ENCODE peak calls at places on chromosome 14, in six cellular contexts. W, D, C, U, O and X are unnamed samples.

GRCh38 chr14:58832010-58832409 is 194.2 kb downstream of the DACT1 start:
- DNase-seq in W (no peak), D (no peak), C (no peak), U (no peak), O (no peak), X (no peak)

GRCh38 chr14:55301722-55302121 is 30.5 kb downstream of the FBXO34 start:
- DNase-seq in W (no peak), D (peak), C (no peak), U (peak), O (no peak), X (peak)

GRCh38 chr14:101903111-101903561 is 61.2 kb upstream of the DYNC1H1 start:
- DNase-seq in W (no peak), D (no peak), C (no peak), U (no peak), O (no peak), X (no peak)

GRCh38 chr14:74133833-74134481 is 49.2 kb downstream of the LIN52 start:
- DNase-seq in W (no peak), D (no peak), C (no peak), U (no peak), O (no peak), X (no peak)

GRCh38 chr14:64465208-64465821 is at the start of gene AKAP5:
- DNase-seq in W (peak), D (peak), C (peak), U (peak), O (peak), X (peak)

GRCh38 chr14:102655154-102655553 is 62.7 kb downstream of the RCOR1 start:
- DNase-seq in W (no peak), D (peak), C (no peak), U (peak), O (no peak), X (peak)

GRCh38 chr14:53156238-53156637 is 3.1 kb upstream of the DDHD1 start:
- DNase-seq in W (no peak), D (no peak), C (no peak), U (no peak), O (no peak), X (no peak)

GRCh38 chr14:49860988-49861387 is 8.4 kb upstream of the NEMF start:
- DNase-seq in W (no peak), D (no peak), C (no peak), U (no peak), O (no peak), X (no peak)

GRCh38 chr14:59849371-59850130 is 21.0 kb downstream of the RTN1 start:
- DNase-seq in W (no peak), D (no peak), C (no peak), U (no peak), O (no peak), X (peak)

GRCh38 chr14:22780941-22781605 is 14.6 kb downstream of the OXA1L start:
- DNase-seq in W (no peak), D (no peak), C (no peak), U (no peak), O (no peak), X (no peak)

GRCh38 chr14:64857979-64858740 is 21.5 kb downstream of the SPTB start:
- DNase-seq in W (no peak), D (no peak), C (no peak), U (no peak), O (no peak), X (no peak)

GRCh38 chr14:93039649-93040315 is 75.9 kb downstream of the ITPK1 start:
- DNase-seq in W (no peak), D (no peak), C (no peak), U (peak), O (no peak), X (no peak)

GRCh38 chr14:71001742-71002141 is 94.5 kb downstream of the PCNX1 start:
- DNase-seq in W (no peak), D (no peak), C (no peak), U (no peak), O (no peak), X (no peak)

GRCh38 chr14:51539571-51540037 is 112.1 kb upstream of the FRMD6 start:
- DNase-seq in W (no peak), D (peak), C (no peak), U (peak), O (no peak), X (peak)

GRCh38 chr14:63510538-63510937 is 32.6 kb downstream of the PPP2R5E start:
- DNase-seq in W (no peak), D (peak), C (no peak), U (no peak), O (no peak), X (peak)

GRCh38 chr14:103317251-103317650 is 16.8 kb upstream of the EIF5 start:
- DNase-seq in W (no peak), D (no peak), C (no peak), U (no peak), O (no peak), X (no peak)

GRCh38 chr14:34824826-34825225 is 50.3 kb downstream of the BAZ1A start:
- DNase-seq in W (no peak), D (no peak), C (no peak), U (no peak), O (no peak), X (no peak)

GRCh38 chr14:67526181-67526580 is 6.9 kb upstream of the PLEKHH1 start:
- DNase-seq in W (no peak), D (no peak), C (no peak), U (no peak), O (no peak), X (no peak)

GRCh38 chr14:37047996-37048395 is 124.4 kb downstream of the SLC25A21 start:
- DNase-seq in W (no peak), D (peak), C (no peak), U (no peak), O (no peak), X (peak)

GRCh38 chr14:84961637-84962036 is 568.3 kb upstream of the FLRT2 start:
- DNase-seq in W (no peak), D (no peak), C (no peak), U (no peak), O (no peak), X (no peak)

GRCh38 chr14:70788893-70789292 is 20.4 kb downstream of the MAP3K9 start:
- DNase-seq in W (no peak), D (no peak), C (no peak), U (no peak), O (no peak), X (no peak)

GRCh38 chr14:93540235-93540634 is 109.5 kb downstream of the UNC79 start:
- DNase-seq in W (no peak), D (no peak), C (no peak), U (no peak), O (no peak), X (no peak)

GRCh38 chr14:106094654-106095189 is 568.3 kb downstream of the TMEM121 start:
- DNase-seq in W (peak), D (no peak), C (peak), U (no peak), O (no peak), X (peak)

GRCh38 chr14:88364710-88365413 is 20.6 kb upstream of the SPATA7 start:
- DNase-seq in W (no peak), D (no peak), C (no peak), U (no peak), O (no peak), X (no peak)

GRCh38 chr14:51865953-51866747 is 5.7 kb downstream of the GNG2 start:
- DNase-seq in W (no peak), D (no peak), C (no peak), U (no peak), O (no peak), X (no peak)

GRCh38 chr14:30375280-30375892 is 183.6 kb upstream of the G2E3 start:
- DNase-seq in W (peak), D (peak), C (peak), U (peak), O (peak), X (peak)

GRCh38 chr14:101134851-101135486 is 231.4 kb upstream of the RTL1 start:
- DNase-seq in W (no peak), D (no peak), C (no peak), U (no peak), O (no peak), X (peak)

GRCh38 chr14:65794674-65795279 is 382.2 kb downstream of the FUT8 start:
- DNase-seq in W (no peak), D (no peak), C (no peak), U (no peak), O (no peak), X (no peak)

GRCh38 chr14:41302776-41303175 is 303.9 kb upstream of the LRFN5 start:
- DNase-seq in W (no peak), D (no peak), C (no peak), U (no peak), O (no peak), X (no peak)

GRCh38 chr14:100858838-100859220 is 32.9 kb downstream of the MEG3 start:
- DNase-seq in W (no peak), D (no peak), C (no peak), U (no peak), O (no peak), X (no peak)

GRCh38 chr14:29637406-29637805 is 290.2 kb downstream of the PRKD1 start:
- DNase-seq in W (no peak), D (peak), C (no peak), U (peak), O (peak), X (peak)

GRCh38 chr14:29927596-29928341 is at the start of gene PRKD1:
- DNase-seq in W (no peak), D (peak), C (peak), U (peak), O (peak), X (peak)